ENCODE peak calls at places on chromosomes 1 and 21, in ten cellular contexts. One of them, this sample, is unnamed. For H3K4me1, the result is how much of the 10 kb centered on the place peaks cover.

GRCh38 chr21:39562791-39563770 is 49.7 kb upstream of the B3GALT5 start:
- DNase-seq in mammary epithelial cell: no peak
- DNase-seq in small intestine: no peak
- DNase-seq in NT2/D1: no peak
- DNase-seq in pancreas: no peak
- DNase-seq in SJSA1: no peak
- DNase-seq in OCI-LY7: no peak
- DNase-seq in left ventricle myocardium inferior: no peak
- DNase-seq in Peyer's patch: no peak
- DNase-seq in upper lobe of right lung: no peak
- DNase-seq in this sample: no peak

GRCh38 chr1:248821101-248821500 is 4.6 kb downstream of the SH3BP5L start:
- DNase-seq in mammary epithelial cell: peak
- DNase-seq in small intestine: no peak
- DNase-seq in NT2/D1: no peak
- DNase-seq in pancreas: peak
- DNase-seq in SJSA1: peak
- DNase-seq in OCI-LY7: no peak
- DNase-seq in left ventricle myocardium inferior: no peak
- DNase-seq in Peyer's patch: no peak
- DNase-seq in upper lobe of right lung: no peak
- DNase-seq in this sample: no peak

GRCh38 chr21:18026359-18026758 is 207.2 kb upstream of the C21orf91 start:
- DNase-seq in mammary epithelial cell: no peak
- DNase-seq in small intestine: no peak
- DNase-seq in NT2/D1: no peak
- DNase-seq in pancreas: no peak
- DNase-seq in SJSA1: no peak
- DNase-seq in OCI-LY7: no peak
- DNase-seq in left ventricle myocardium inferior: no peak
- DNase-seq in Peyer's patch: no peak
- DNase-seq in upper lobe of right lung: no peak
- DNase-seq in this sample: no peak

GRCh38 chr21:45257673-45258341 is 29.9 kb downstream of the POFUT2 start:
- DNase-seq in mammary epithelial cell: no peak
- DNase-seq in small intestine: no peak
- DNase-seq in NT2/D1: no peak
- DNase-seq in pancreas: peak
- DNase-seq in SJSA1: peak
- DNase-seq in OCI-LY7: no peak
- DNase-seq in left ventricle myocardium inferior: no peak
- DNase-seq in Peyer's patch: peak
- DNase-seq in upper lobe of right lung: no peak
- DNase-seq in this sample: no peak

GRCh38 chr1:76942549-76942948 is 75.3 kb downstream of the ST6GALNAC5 start:
- DNase-seq in mammary epithelial cell: no peak
- DNase-seq in small intestine: no peak
- DNase-seq in NT2/D1: no peak
- DNase-seq in pancreas: no peak
- DNase-seq in SJSA1: no peak
- DNase-seq in OCI-LY7: no peak
- DNase-seq in left ventricle myocardium inferior: no peak
- DNase-seq in Peyer's patch: no peak
- DNase-seq in upper lobe of right lung: no peak
- DNase-seq in this sample: no peak

GRCh38 chr1:153387785-153388184 is 3.1 kb downstream of the S100A8 start:
- DNase-seq in mammary epithelial cell: no peak
- DNase-seq in small intestine: no peak
- DNase-seq in NT2/D1: no peak
- DNase-seq in pancreas: no peak
- DNase-seq in SJSA1: no peak
- DNase-seq in OCI-LY7: no peak
- DNase-seq in left ventricle myocardium inferior: no peak
- DNase-seq in Peyer's patch: no peak
- DNase-seq in upper lobe of right lung: no peak
- DNase-seq in this sample: no peak

GRCh38 chr1:119286587-119287181 is 81.9 kb upstream of the HAO2 start:
- DNase-seq in mammary epithelial cell: peak
- DNase-seq in small intestine: peak
- DNase-seq in NT2/D1: peak
- DNase-seq in pancreas: peak
- DNase-seq in SJSA1: no peak
- DNase-seq in OCI-LY7: peak
- DNase-seq in left ventricle myocardium inferior: no peak
- DNase-seq in Peyer's patch: no peak
- DNase-seq in upper lobe of right lung: no peak
- DNase-seq in this sample: no peak

GRCh38 chr1:33535334-33535733 is 62.9 kb downstream of the ZSCAN20 start:
- DNase-seq in mammary epithelial cell: no peak
- DNase-seq in small intestine: no peak
- DNase-seq in NT2/D1: no peak
- DNase-seq in pancreas: no peak
- DNase-seq in SJSA1: no peak
- DNase-seq in OCI-LY7: no peak
- DNase-seq in left ventricle myocardium inferior: no peak
- DNase-seq in Peyer's patch: no peak
- DNase-seq in upper lobe of right lung: no peak
- DNase-seq in this sample: no peak

GRCh38 chr21:46118871-46119564 is 21.1 kb downstream of the COL6A2 start:
- DNase-seq in mammary epithelial cell: no peak
- DNase-seq in small intestine: no peak
- DNase-seq in NT2/D1: no peak
- DNase-seq in pancreas: no peak
- DNase-seq in SJSA1: peak
- DNase-seq in OCI-LY7: no peak
- DNase-seq in left ventricle myocardium inferior: peak
- DNase-seq in Peyer's patch: no peak
- DNase-seq in upper lobe of right lung: peak
- DNase-seq in this sample: no peak

GRCh38 chr1:53254011-53254640 is 15.8 kb upstream of the MAGOH start:
- DNase-seq in mammary epithelial cell: no peak
- DNase-seq in small intestine: peak
- DNase-seq in NT2/D1: no peak
- DNase-seq in pancreas: no peak
- DNase-seq in SJSA1: no peak
- DNase-seq in OCI-LY7: no peak
- DNase-seq in left ventricle myocardium inferior: no peak
- DNase-seq in Peyer's patch: no peak
- DNase-seq in upper lobe of right lung: no peak
- DNase-seq in this sample: no peak

GRCh38 chr1:203124011-203124410 is 3.5 kb upstream of the ADORA1 start:
- DNase-seq in mammary epithelial cell: no peak
- DNase-seq in small intestine: no peak
- DNase-seq in NT2/D1: no peak
- DNase-seq in pancreas: no peak
- DNase-seq in SJSA1: peak
- DNase-seq in OCI-LY7: no peak
- DNase-seq in left ventricle myocardium inferior: no peak
- DNase-seq in Peyer's patch: no peak
- DNase-seq in upper lobe of right lung: peak
- DNase-seq in this sample: no peak

GRCh38 chr1:116170901-116171589 is 59.8 kb downstream of the MAB21L3 start:
- DNase-seq in mammary epithelial cell: peak
- DNase-seq in small intestine: no peak
- DNase-seq in NT2/D1: no peak
- DNase-seq in pancreas: no peak
- DNase-seq in SJSA1: no peak
- DNase-seq in OCI-LY7: no peak
- DNase-seq in left ventricle myocardium inferior: no peak
- DNase-seq in Peyer's patch: no peak
- DNase-seq in upper lobe of right lung: no peak
- DNase-seq in this sample: no peak

GRCh38 chr1:28577738-28578536 is 14.1 kb upstream of the RAB42 start:
- DNase-seq in mammary epithelial cell: peak
- DNase-seq in small intestine: no peak
- DNase-seq in NT2/D1: no peak
- DNase-seq in pancreas: no peak
- DNase-seq in SJSA1: no peak
- DNase-seq in OCI-LY7: peak
- DNase-seq in left ventricle myocardium inferior: no peak
- DNase-seq in Peyer's patch: no peak
- DNase-seq in upper lobe of right lung: no peak
- DNase-seq in this sample: no peak

GRCh38 chr1:8382051-8382505 is 64.2 kb downstream of the SLC45A1 start:
- DNase-seq in mammary epithelial cell: no peak
- DNase-seq in small intestine: no peak
- DNase-seq in NT2/D1: no peak
- DNase-seq in pancreas: no peak
- DNase-seq in SJSA1: no peak
- DNase-seq in OCI-LY7: no peak
- DNase-seq in left ventricle myocardium inferior: no peak
- DNase-seq in Peyer's patch: no peak
- DNase-seq in upper lobe of right lung: no peak
- DNase-seq in this sample: no peak

GRCh38 chr1:2203671-2204383 is 9.3 kb upstream of the FAAP20 start:
- DNase-seq in mammary epithelial cell: no peak
- DNase-seq in small intestine: no peak
- DNase-seq in NT2/D1: no peak
- DNase-seq in pancreas: no peak
- DNase-seq in SJSA1: no peak
- DNase-seq in OCI-LY7: no peak
- DNase-seq in left ventricle myocardium inferior: no peak
- DNase-seq in Peyer's patch: no peak
- DNase-seq in upper lobe of right lung: peak
- DNase-seq in this sample: no peak
- H3K4me1 ChIP-seq in mammary epithelial cell: under half
- H3K4me1 ChIP-seq in small intestine: under half
- H3K4me1 ChIP-seq in NT2/D1: under half
- H3K4me1 ChIP-seq in pancreas: under half
- H3K4me1 ChIP-seq in SJSA1: under half
- H3K4me1 ChIP-seq in OCI-LY7: under half
- H3K4me1 ChIP-seq in left ventricle myocardium inferior: half or more
- H3K4me1 ChIP-seq in Peyer's patch: under half
- H3K4me1 ChIP-seq in upper lobe of right lung: under half
- H3K4me1 ChIP-seq in this sample: under half

GRCh38 chr21:41365377-41366107 is 3.7 kb downstream of the MX2 start:
- DNase-seq in mammary epithelial cell: no peak
- DNase-seq in small intestine: no peak
- DNase-seq in NT2/D1: no peak
- DNase-seq in pancreas: no peak
- DNase-seq in SJSA1: peak
- DNase-seq in OCI-LY7: no peak
- DNase-seq in left ventricle myocardium inferior: no peak
- DNase-seq in Peyer's patch: no peak
- DNase-seq in upper lobe of right lung: no peak
- DNase-seq in this sample: no peak
- H3K4me1 ChIP-seq in mammary epithelial cell: under half
- H3K4me1 ChIP-seq in small intestine: under half
- H3K4me1 ChIP-seq in NT2/D1: under half
- H3K4me1 ChIP-seq in pancreas: under half
- H3K4me1 ChIP-seq in SJSA1: under half
- H3K4me1 ChIP-seq in OCI-LY7: half or more
- H3K4me1 ChIP-seq in left ventricle myocardium inferior: under half
- H3K4me1 ChIP-seq in Peyer's patch: half or more
- H3K4me1 ChIP-seq in upper lobe of right lung: under half
- H3K4me1 ChIP-seq in this sample: half or more

GRCh38 chr1:227321035-227321434 is 2.7 kb upstream of the CDC42BPA start:
- DNase-seq in mammary epithelial cell: no peak
- DNase-seq in small intestine: no peak
- DNase-seq in NT2/D1: no peak
- DNase-seq in pancreas: no peak
- DNase-seq in SJSA1: no peak
- DNase-seq in OCI-LY7: no peak
- DNase-seq in left ventricle myocardium inferior: no peak
- DNase-seq in Peyer's patch: no peak
- DNase-seq in upper lobe of right lung: no peak
- DNase-seq in this sample: no peak

GRCh38 chr1:227323164-227323955 is 5.1 kb upstream of the CDC42BPA start:
- DNase-seq in mammary epithelial cell: no peak
- DNase-seq in small intestine: peak
- DNase-seq in NT2/D1: no peak
- DNase-seq in pancreas: peak
- DNase-seq in SJSA1: no peak
- DNase-seq in OCI-LY7: no peak
- DNase-seq in left ventricle myocardium inferior: no peak
- DNase-seq in Peyer's patch: no peak
- DNase-seq in upper lobe of right lung: no peak
- DNase-seq in this sample: no peak

GRCh38 chr1:227325195-227325594 is 6.9 kb upstream of the CDC42BPA start:
- DNase-seq in mammary epithelial cell: no peak
- DNase-seq in small intestine: no peak
- DNase-seq in NT2/D1: no peak
- DNase-seq in pancreas: no peak
- DNase-seq in SJSA1: no peak
- DNase-seq in OCI-LY7: no peak
- DNase-seq in left ventricle myocardium inferior: no peak
- DNase-seq in Peyer's patch: no peak
- DNase-seq in upper lobe of right lung: no peak
- DNase-seq in this sample: no peak

GRCh38 chr1:227322376-227322775 is 4.1 kb upstream of the CDC42BPA start:
- DNase-seq in mammary epithelial cell: no peak
- DNase-seq in small intestine: peak
- DNase-seq in NT2/D1: no peak
- DNase-seq in pancreas: no peak
- DNase-seq in SJSA1: no peak
- DNase-seq in OCI-LY7: no peak
- DNase-seq in left ventricle myocardium inferior: no peak
- DNase-seq in Peyer's patch: no peak
- DNase-seq in upper lobe of right lung: no peak
- DNase-seq in this sample: no peak

GRCh38 chr1:227323956-227324267 is 5.6 kb upstream of the CDC42BPA start:
- DNase-seq in mammary epithelial cell: no peak
- DNase-seq in small intestine: no peak
- DNase-seq in NT2/D1: no peak
- DNase-seq in pancreas: no peak
- DNase-seq in SJSA1: no peak
- DNase-seq in OCI-LY7: no peak
- DNase-seq in left ventricle myocardium inferior: no peak
- DNase-seq in Peyer's patch: no peak
- DNase-seq in upper lobe of right lung: no peak
- DNase-seq in this sample: no peak
- H3K4me1 ChIP-seq in mammary epithelial cell: under half
- H3K4me1 ChIP-seq in small intestine: under half
- H3K4me1 ChIP-seq in NT2/D1: under half
- H3K4me1 ChIP-seq in pancreas: under half
- H3K4me1 ChIP-seq in SJSA1: under half
- H3K4me1 ChIP-seq in OCI-LY7: under half
- H3K4me1 ChIP-seq in left ventricle myocardium inferior: under half
- H3K4me1 ChIP-seq in Peyer's patch: under half
- H3K4me1 ChIP-seq in upper lobe of right lung: under half
- H3K4me1 ChIP-seq in this sample: under half

GRCh38 chr1:19403256-19403655 is 82.1 kb downstream of the CAPZB start:
- DNase-seq in mammary epithelial cell: no peak
- DNase-seq in small intestine: no peak
- DNase-seq in NT2/D1: no peak
- DNase-seq in pancreas: no peak
- DNase-seq in SJSA1: no peak
- DNase-seq in OCI-LY7: no peak
- DNase-seq in left ventricle myocardium inferior: no peak
- DNase-seq in Peyer's patch: no peak
- DNase-seq in upper lobe of right lung: no peak
- DNase-seq in this sample: no peak
- H3K4me1 ChIP-seq in mammary epithelial cell: under half
- H3K4me1 ChIP-seq in small intestine: under half
- H3K4me1 ChIP-seq in NT2/D1: under half
- H3K4me1 ChIP-seq in pancreas: under half
- H3K4me1 ChIP-seq in SJSA1: under half
- H3K4me1 ChIP-seq in OCI-LY7: under half
- H3K4me1 ChIP-seq in left ventricle myocardium inferior: half or more
- H3K4me1 ChIP-seq in Peyer's patch: half or more
- H3K4me1 ChIP-seq in upper lobe of right lung: under half
- H3K4me1 ChIP-seq in this sample: under half

This sample was measured in CD8-positive, alpha-beta memory T cell.